ENCODE peak calls at places on chromosomes 1 and 21, in four cellular contexts. One of them, this sample, is unnamed. For H3F3A, the result is how much of the 10 kb centered on the place peaks cover.

GRCh38 chr1:91693542-91693941 is 192.4 kb downstream of the TGFBR3 start:
- DNase-seq in neural progenitor cell: no peak
- DNase-seq in PC-3: no peak
- DNase-seq in GM23248: peak
- DNase-seq in this sample: no peak

GRCh38 chr1:54326577-54327385 is 79.4 kb downstream of the SSBP3 start:
- DNase-seq in neural progenitor cell: no peak
- DNase-seq in PC-3: no peak
- DNase-seq in GM23248: no peak
- DNase-seq in this sample: no peak

GRCh38 chr1:168786476-168787330 is 57.7 kb upstream of the DPT start:
- DNase-seq in neural progenitor cell: no peak
- DNase-seq in PC-3: no peak
- DNase-seq in GM23248: no peak
- DNase-seq in this sample: no peak

GRCh38 chr1:65363484-65363883 is 54.1 kb downstream of the DNAJC6 start:
- DNase-seq in neural progenitor cell: no peak
- DNase-seq in PC-3: no peak
- DNase-seq in GM23248: no peak
- DNase-seq in this sample: no peak

GRCh38 chr1:117339866-117340357 is 27.3 kb upstream of the MAN1A2 start:
- DNase-seq in neural progenitor cell: no peak
- DNase-seq in PC-3: peak
- DNase-seq in GM23248: peak
- DNase-seq in this sample: peak

GRCh38 chr1:242189591-242189990 is 190.7 kb upstream of the MAP1LC3C start:
- DNase-seq in neural progenitor cell: no peak
- DNase-seq in PC-3: peak
- DNase-seq in GM23248: no peak
- DNase-seq in this sample: no peak

GRCh38 chr1:1778827-1779675 is 781 bp upstream of the NADK start:
- DNase-seq in neural progenitor cell: peak
- DNase-seq in PC-3: peak
- DNase-seq in GM23248: peak
- DNase-seq in this sample: peak

GRCh38 chr21:33634254-33634653 is 7.3 kb downstream of the CRYZL1 start:
- DNase-seq in neural progenitor cell: no peak
- DNase-seq in PC-3: no peak
- DNase-seq in GM23248: no peak
- DNase-seq in this sample: no peak

GRCh38 chr1:15426492-15427279 is 11.6 kb upstream of the CTRC start:
- DNase-seq in neural progenitor cell: no peak
- DNase-seq in PC-3: peak
- DNase-seq in GM23248: no peak
- DNase-seq in this sample: no peak

GRCh38 chr1:231527586-231528174 is 789 bp upstream of the TSNAX start:
- DNase-seq in neural progenitor cell: no peak
- DNase-seq in PC-3: peak
- DNase-seq in GM23248: no peak
- DNase-seq in this sample: no peak

GRCh38 chr1:96362623-96363022 is 359.0 kb upstream of the PTBP2 start:
- DNase-seq in neural progenitor cell: no peak
- DNase-seq in PC-3: peak
- DNase-seq in GM23248: peak
- DNase-seq in this sample: no peak

GRCh38 chr1:221714227-221715116 is 27.4 kb downstream of the DUSP10 start:
- DNase-seq in neural progenitor cell: peak
- DNase-seq in PC-3: no peak
- DNase-seq in GM23248: no peak
- DNase-seq in this sample: no peak

GRCh38 chr1:163875214-163875926 is 553.6 kb downstream of the NUF2 start:
- DNase-seq in neural progenitor cell: peak
- DNase-seq in PC-3: no peak
- DNase-seq in GM23248: peak
- DNase-seq in this sample: no peak

GRCh38 chr1:232430467-232430866 is 199.5 kb downstream of the SIPA1L2 start:
- DNase-seq in neural progenitor cell: no peak
- DNase-seq in PC-3: no peak
- DNase-seq in GM23248: no peak
- DNase-seq in this sample: no peak

GRCh38 chr1:86520789-86521521 is 25.9 kb upstream of the CLCA4 start:
- DNase-seq in neural progenitor cell: no peak
- DNase-seq in PC-3: no peak
- DNase-seq in GM23248: no peak
- DNase-seq in this sample: no peak

GRCh38 chr21:34844924-34845238 is 176.1 kb downstream of the CLIC6 start:
- DNase-seq in neural progenitor cell: no peak
- DNase-seq in PC-3: no peak
- DNase-seq in GM23248: no peak
- DNase-seq in this sample: peak

GRCh38 chr1:25039229-25039628 is 109.2 kb upstream of the RUNX3 start:
- DNase-seq in neural progenitor cell: no peak
- DNase-seq in PC-3: no peak
- DNase-seq in GM23248: peak
- DNase-seq in this sample: no peak

GRCh38 chr1:119040489-119040888 is 52.3 kb upstream of the TBX15 start:
- DNase-seq in neural progenitor cell: no peak
- DNase-seq in PC-3: no peak
- DNase-seq in GM23248: peak
- DNase-seq in this sample: no peak

GRCh38 chr1:121544500-121544899 is 359.7 kb downstream of the SRGAP2C start:
- DNase-seq in neural progenitor cell: no peak
- DNase-seq in PC-3: no peak
- DNase-seq in GM23248: no peak
- DNase-seq in this sample: no peak

GRCh38 chr1:180498594-180498993 is 3.8 kb downstream of the ACBD6 start:
- DNase-seq in neural progenitor cell: no peak
- DNase-seq in PC-3: no peak
- DNase-seq in GM23248: peak
- DNase-seq in this sample: no peak

GRCh38 chr1:211648336-211648735 is 27.1 kb downstream of the NEK2 start:
- DNase-seq in neural progenitor cell: no peak
- DNase-seq in PC-3: peak
- DNase-seq in GM23248: no peak
- DNase-seq in this sample: no peak

GRCh38 chr1:7648761-7649384 is 122.2 kb upstream of the VAMP3 start:
- DNase-seq in neural progenitor cell: no peak
- DNase-seq in PC-3: no peak
- DNase-seq in GM23248: no peak
- DNase-seq in this sample: no peak

GRCh38 chr1:234691567-234691966 is 81.6 kb upstream of the IRF2BP2 start:
- DNase-seq in neural progenitor cell: no peak
- DNase-seq in PC-3: peak
- DNase-seq in GM23248: no peak
- DNase-seq in this sample: no peak

GRCh38 chr1:66300986-66301451 is 232.9 kb upstream of the SGIP1 start:
- DNase-seq in neural progenitor cell: no peak
- DNase-seq in PC-3: peak
- DNase-seq in GM23248: peak
- DNase-seq in this sample: peak

GRCh38 chr21:30227633-30228404 is 11.9 kb upstream of the CLDN8 start:
- DNase-seq in neural progenitor cell: no peak
- DNase-seq in PC-3: peak
- DNase-seq in GM23248: peak
- DNase-seq in this sample: no peak

GRCh38 chr1:109655624-109656519 is at the start of gene GSTM4:
- DNase-seq in neural progenitor cell: peak
- DNase-seq in PC-3: peak
- DNase-seq in GM23248: peak
- DNase-seq in this sample: peak

GRCh38 chr1:17183388-17184160 is 21.4 kb upstream of the PADI1 start:
- DNase-seq in neural progenitor cell: no peak
- DNase-seq in PC-3: no peak
- DNase-seq in GM23248: no peak
- DNase-seq in this sample: no peak

GRCh38 chr1:78426398-78426797 is 64.4 kb upstream of the PTGFR start:
- DNase-seq in neural progenitor cell: no peak
- DNase-seq in PC-3: no peak
- DNase-seq in GM23248: peak
- DNase-seq in this sample: no peak

GRCh38 chr1:152640351-152640750 is 17.4 kb upstream of the LCE3A start:
- DNase-seq in neural progenitor cell: no peak
- DNase-seq in PC-3: no peak
- DNase-seq in GM23248: no peak
- DNase-seq in this sample: no peak

GRCh38 chr1:1540015-1540816 is at the start of gene TMEM240:
- DNase-seq in neural progenitor cell: peak
- DNase-seq in PC-3: no peak
- DNase-seq in GM23248: peak
- DNase-seq in this sample: no peak

GRCh38 chr1:50246869-50247268 is 138.1 kb downstream of the ELAVL4 start:
- DNase-seq in neural progenitor cell: no peak
- DNase-seq in PC-3: peak
- DNase-seq in GM23248: peak
- DNase-seq in this sample: no peak

GRCh38 chr1:156897078-156897825 is 3.7 kb downstream of the PEAR1 start:
- DNase-seq in neural progenitor cell: no peak
- DNase-seq in PC-3: peak
- DNase-seq in GM23248: peak
- DNase-seq in this sample: no peak

GRCh38 chr21:39867198-39867650 is at the start of gene PCP4:
- DNase-seq in neural progenitor cell: peak
- DNase-seq in PC-3: peak
- DNase-seq in GM23248: peak
- DNase-seq in this sample: peak

GRCh38 chr1:167186198-167186750 is 34.4 kb upstream of the POU2F1 start:
- DNase-seq in neural progenitor cell: no peak
- DNase-seq in PC-3: no peak
- DNase-seq in GM23248: no peak
- DNase-seq in this sample: no peak
- TF ChIP-seq EZH2phosphoT487 in neural progenitor cell: no peak
- TF ChIP-seq EZH2phosphoT487 in PC-3: no peak
- TF ChIP-seq EZH2phosphoT487 in GM23248: no peak
- TF ChIP-seq EZH2phosphoT487 in this sample: no peak

GRCh38 chr1:206128192-206128591 is 11.0 kb upstream of the AVPR1B start:
- DNase-seq in neural progenitor cell: no peak
- DNase-seq in PC-3: peak
- DNase-seq in GM23248: no peak
- DNase-seq in this sample: no peak

GRCh38 chr1:206127336-206127735 is 10.1 kb upstream of the AVPR1B start:
- DNase-seq in neural progenitor cell: no peak
- DNase-seq in PC-3: no peak
- DNase-seq in GM23248: no peak
- DNase-seq in this sample: no peak

GRCh38 chr1:206122686-206123085 is 5.5 kb upstream of the AVPR1B start:
- DNase-seq in neural progenitor cell: no peak
- DNase-seq in PC-3: no peak
- DNase-seq in GM23248: no peak
- DNase-seq in this sample: no peak

GRCh38 chr1:206121269-206121668 is 4.1 kb upstream of the AVPR1B start:
- DNase-seq in neural progenitor cell: no peak
- DNase-seq in PC-3: no peak
- DNase-seq in GM23248: no peak
- DNase-seq in this sample: no peak

DNA sequence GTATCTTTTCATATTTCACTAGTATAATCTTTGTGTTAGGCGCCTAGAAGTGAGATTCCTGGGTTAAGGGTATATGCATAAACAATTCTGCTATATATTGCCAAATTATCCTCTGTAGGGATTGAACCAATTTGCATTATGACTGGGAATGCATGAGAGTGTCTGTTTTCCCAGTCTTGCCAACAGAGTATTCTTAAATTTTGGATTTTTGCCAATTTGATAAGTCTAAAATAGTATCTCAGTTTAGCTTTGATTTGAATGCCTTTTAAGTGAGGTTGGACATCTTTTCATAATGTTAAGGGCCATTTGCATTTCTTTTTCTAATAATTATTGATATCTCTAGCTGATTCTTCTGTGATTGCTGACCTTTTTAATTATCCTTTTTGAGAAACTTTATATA is 8.2 kb upstream of the AVPR1B start:
- DNase-seq in neural progenitor cell: no peak
- DNase-seq in PC-3: no peak
- DNase-seq in GM23248: no peak
- DNase-seq in this sample: no peak
- H3K4me3 ChIP-seq in neural progenitor cell: no peak
- H3K4me3 ChIP-seq in PC-3: no peak
- H3K4me3 ChIP-seq in GM23248: no peak
- H3K4me3 ChIP-seq in this sample: no peak

GRCh38 chr1:240237305-240237721 is 145.6 kb downstream of the FMN2 start:
- DNase-seq in neural progenitor cell: no peak
- DNase-seq in PC-3: no peak
- DNase-seq in GM23248: peak
- DNase-seq in this sample: no peak
- H3F3A ChIP-seq in neural progenitor cell: under half
- H3F3A ChIP-seq in PC-3: under half
- H3F3A ChIP-seq in GM23248: half or more
- H3F3A ChIP-seq in this sample: under half

GRCh38 chr1:192544983-192545393 is 30.6 kb upstream of the RGS1 start:
- DNase-seq in neural progenitor cell: no peak
- DNase-seq in PC-3: peak
- DNase-seq in GM23248: peak
- DNase-seq in this sample: peak
- TF ChIP-seq EZH2phosphoT487 in neural progenitor cell: no peak
- TF ChIP-seq EZH2phosphoT487 in PC-3: no peak
- TF ChIP-seq EZH2phosphoT487 in GM23248: peak
- TF ChIP-seq EZH2phosphoT487 in this sample: no peak

GRCh38 chr1:76724816-76725215 is 142.5 kb upstream of the ST6GALNAC5 start:
- DNase-seq in neural progenitor cell: no peak
- DNase-seq in PC-3: no peak
- DNase-seq in GM23248: no peak
- DNase-seq in this sample: no peak
- H3K4me3 ChIP-seq in neural progenitor cell: no peak
- H3K4me3 ChIP-seq in PC-3: no peak
- H3K4me3 ChIP-seq in GM23248: no peak
- H3K4me3 ChIP-seq in this sample: no peak